ENCODE peak calls at places on chromosome 4, in nine cellular contexts. F is foreskin fibroblast, D is mucosa of descending colon, K is uterus, E is IMR-90, A is bronchial epithelial cell, Q is body of pancreas, V is WTC11, M is fibroblast of the aortic adventitia. L is an unnamed sample.

GRCh38 chr4:40327340-40327739 is 7.8 kb upstream of the CHRNA9 start:
- DNase-seq in F (no peak), D (peak), K (no peak), E (no peak), A (no peak), Q (no peak), V (no peak), M (no peak), L (no peak)

GRCh38 chr4:105620640-105621323 is 68.4 kb downstream of the ARHGEF38 start:
- DNase-seq in F (peak), D (no peak), K (no peak), E (peak), A (peak), Q (peak), V (no peak), M (peak), L (peak)

GRCh38 chr4:8534129-8534528 is 46.1 kb upstream of the GPR78 start:
- DNase-seq in F (no peak), D (peak), K (no peak), E (peak), A (peak), Q (peak), V (no peak), M (peak), L (no peak)

GRCh38 chr4:111880116-111880515 is 265.1 kb upstream of the FAM241A start:
- DNase-seq in F (no peak), D (no peak), K (no peak), E (no peak), A (no peak), Q (no peak), V (no peak), M (no peak), L (no peak)

GRCh38 chr4:158811704-158812103 is 42.9 kb downstream of the FNIP2 start:
- DNase-seq in F (peak), D (peak), K (no peak), E (no peak), A (peak), Q (no peak), V (no peak), M (no peak), L (no peak)

GRCh38 chr4:153572609-153573008 is 106.4 kb downstream of the TMEM131L start:
- DNase-seq in F (no peak), D (no peak), K (no peak), E (no peak), A (no peak), Q (no peak), V (no peak), M (no peak), L (no peak)

GRCh38 chr4:174255790-174256189 is 27.7 kb downstream of the FBXO8 start:
- DNase-seq in F (peak), D (no peak), K (no peak), E (peak), A (no peak), Q (no peak), V (no peak), M (peak), L (no peak)

GRCh38 chr4:15396157-15396800 is 31.6 kb upstream of the C1QTNF7 start:
- DNase-seq in F (peak), D (peak), K (no peak), E (peak), A (peak), Q (peak), V (peak), M (peak), L (peak)

GRCh38 chr4:95548738-95549245 is at the start of gene UNC5C:
- DNase-seq in F (peak), D (peak), K (peak), E (no peak), A (no peak), Q (peak), V (peak), M (peak), L (no peak)

GRCh38 chr4:153252122-153252521 is 47.9 kb downstream of the TRIM2 start:
- DNase-seq in F (no peak), D (no peak), K (no peak), E (no peak), A (no peak), Q (no peak), V (no peak), M (no peak), L (no peak)

GRCh38 chr4:40283968-40284367 is 51.2 kb upstream of the CHRNA9 start:
- DNase-seq in F (no peak), D (no peak), K (no peak), E (no peak), A (peak), Q (no peak), V (no peak), M (no peak), L (no peak)

GRCh38 chr4:130511776-130512175 is 1415.8 kb downstream of the C4orf33 start:
- DNase-seq in F (no peak), D (no peak), K (no peak), E (peak), A (no peak), Q (no peak), V (no peak), M (peak), L (no peak)

GRCh38 chr4:185950891-185951290 is 118.1 kb upstream of the TLR3 start:
- DNase-seq in F (peak), D (no peak), K (no peak), E (no peak), A (peak), Q (no peak), V (no peak), M (peak), L (no peak)

GRCh38 chr4:97720869-97721432 is 422.3 kb downstream of the STPG2 start:
- DNase-seq in F (no peak), D (peak), K (no peak), E (no peak), A (peak), Q (no peak), V (no peak), M (peak), L (no peak)

GRCh38 chr4:74944354-74944793 is 11.5 kb downstream of the PARM1 start:
- DNase-seq in F (no peak), D (peak), K (no peak), E (no peak), A (no peak), Q (peak), V (no peak), M (no peak), L (no peak)

GRCh38 chr4:74098628-74098995 is 383 bp downstream of the CXCL2 start:
- DNase-seq in F (peak), D (peak), K (peak), E (no peak), A (no peak), Q (no peak), V (peak), M (peak), L (no peak)

GRCh38 chr4:76718021-76718420 is 179.9 kb downstream of the SOWAHB start:
- DNase-seq in F (no peak), D (no peak), K (no peak), E (no peak), A (no peak), Q (no peak), V (no peak), M (no peak), L (no peak)

GRCh38 chr4:8171941-8172924 is 13.6 kb upstream of the ABLIM2 start:
- DNase-seq in F (peak), D (no peak), K (no peak), E (peak), A (no peak), Q (no peak), V (no peak), M (no peak), L (no peak)

GRCh38 chr4:13700196-13701140 is 72.9 kb upstream of the BOD1L1 start:
- DNase-seq in F (peak), D (no peak), K (no peak), E (peak), A (peak), Q (no peak), V (no peak), M (peak), L (peak)

GRCh38 chr4:24262084-24262483 is 322.3 kb downstream of the DHX15 start:
- DNase-seq in F (no peak), D (no peak), K (no peak), E (no peak), A (no peak), Q (peak), V (no peak), M (no peak), L (no peak)

GRCh38 chr4:70936200-70936787 is 34.1 kb downstream of the MOB1B start:
- DNase-seq in F (no peak), D (no peak), K (no peak), E (peak), A (no peak), Q (no peak), V (no peak), M (peak), L (no peak)

GRCh38 chr4:100087743-100088142 is 102.5 kb downstream of the DDIT4L start:
- DNase-seq in F (peak), D (no peak), K (no peak), E (peak), A (no peak), Q (no peak), V (no peak), M (peak), L (no peak)

GRCh38 chr4:103032575-103032974 is 13.1 kb upstream of the SLC9B1 start:
- DNase-seq in F (peak), D (peak), K (no peak), E (peak), A (peak), Q (peak), V (peak), M (peak), L (peak)

GRCh38 chr4:5037553-5038551 is 13.4 kb upstream of the STK32B start:
- DNase-seq in F (peak), D (peak), K (no peak), E (peak), A (peak), Q (no peak), V (no peak), M (peak), L (peak)

GRCh38 chr4:170030121-170030520 is 3.9 kb upstream of the MFAP3L start:
- DNase-seq in F (no peak), D (no peak), K (no peak), E (no peak), A (peak), Q (no peak), V (no peak), M (no peak), L (no peak)

GRCh38 chr4:170025523-170026252 is 507 bp downstream of the MFAP3L start:
- DNase-seq in F (peak), D (peak), K (peak), E (no peak), A (no peak), Q (peak), V (peak), M (peak), L (no peak)

GRCh38 chr4:170022211-170022610 is 4.0 kb downstream of the MFAP3L start:
- DNase-seq in F (no peak), D (no peak), K (no peak), E (no peak), A (no peak), Q (no peak), V (no peak), M (no peak), L (no peak)

GRCh38 chr4:170026253-170026991 is at the start of gene MFAP3L:
- DNase-seq in F (peak), D (peak), K (peak), E (peak), A (peak), Q (peak), V (peak), M (peak), L (peak)

GRCh38 chr4:170027181-170027829 is 1.1 kb upstream of the MFAP3L start:
- DNase-seq in F (peak), D (peak), K (peak), E (peak), A (peak), Q (peak), V (peak), M (peak), L (peak)
- TF ChIP-seq CTCF in F (no peak), D (no peak), K (peak), E (no peak), A (no peak), Q (no peak), V (no peak), M (no peak), L (no peak)

DNA sequence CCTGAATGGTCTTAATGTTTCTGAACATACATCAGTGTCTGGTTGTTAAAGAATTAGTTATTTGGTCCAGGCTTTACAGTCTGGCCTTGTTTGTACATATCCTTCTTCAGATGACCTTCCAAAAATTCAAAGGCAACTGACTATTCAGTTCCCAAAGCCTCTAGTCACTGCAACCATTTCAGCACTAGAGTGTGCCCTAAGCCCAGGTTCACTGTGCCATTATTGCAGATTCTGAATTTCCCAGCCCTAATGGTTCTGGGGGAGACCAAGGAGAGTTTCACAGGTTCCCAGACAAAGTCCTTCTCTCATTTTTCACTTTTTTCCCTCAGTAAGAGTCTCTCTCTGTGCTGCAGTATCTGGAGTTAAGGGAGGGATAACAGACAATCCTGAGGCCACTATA is 235.8 kb downstream of the TRAM1L1 start:
- DNase-seq in F (no peak), D (no peak), K (no peak), E (no peak), A (no peak), Q (no peak), V (no peak), M (no peak), L (no peak)
- TF ChIP-seq CTCF in F (no peak), D (no peak), K (no peak), E (no peak), A (no peak), Q (no peak), V (no peak), M (no peak), L (no peak)

GRCh38 chr4:36159208-36159607 is 85.1 kb downstream of the ARAP2 start:
- DNase-seq in F (no peak), D (no peak), K (no peak), E (no peak), A (no peak), Q (no peak), V (peak), M (no peak), L (no peak)
- TF ChIP-seq CTCF in F (no peak), D (no peak), K (no peak), E (no peak), A (no peak), Q (no peak), V (no peak), M (no peak), L (no peak)

GRCh38 chr4:20078644-20079043 is 173.1 kb upstream of the SLIT2 start:
- DNase-seq in F (no peak), D (no peak), K (no peak), E (no peak), A (no peak), Q (no peak), V (peak), M (no peak), L (no peak)

GRCh38 chr4:20074450-20074849 is 177.3 kb upstream of the SLIT2 start:
- DNase-seq in F (no peak), D (no peak), K (no peak), E (peak), A (no peak), Q (no peak), V (no peak), M (peak), L (no peak)

GRCh38 chr4:20075479-20075878 is 176.2 kb upstream of the SLIT2 start:
- DNase-seq in F (peak), D (no peak), K (no peak), E (peak), A (no peak), Q (no peak), V (no peak), M (peak), L (peak)
- TF ChIP-seq CTCF in F (no peak), D (no peak), K (no peak), E (peak), A (no peak), Q (no peak), V (no peak), M (peak), L (peak)

GRCh38 chr4:147596377-147596776 is 20.8 kb upstream of the TMEM184C start:
- DNase-seq in F (peak), D (peak), K (no peak), E (peak), A (peak), Q (no peak), V (no peak), M (no peak), L (peak)
- TF ChIP-seq CTCF in F (peak), D (no peak), K (no peak), E (peak), A (no peak), Q (no peak), V (no peak), M (no peak), L (peak)

GRCh38 chr4:22997358-22998224 is 304.9 kb downstream of the GBA3 start:
- DNase-seq in F (no peak), D (no peak), K (no peak), E (no peak), A (no peak), Q (no peak), V (no peak), M (no peak), L (no peak)

GRCh38 chr4:23001478-23001877 is 308.7 kb downstream of the GBA3 start:
- DNase-seq in F (no peak), D (no peak), K (no peak), E (no peak), A (no peak), Q (no peak), V (no peak), M (peak), L (no peak)

GRCh38 chr4:22999419-22999818 is 306.7 kb downstream of the GBA3 start:
- DNase-seq in F (no peak), D (no peak), K (no peak), E (no peak), A (no peak), Q (no peak), V (peak), M (no peak), L (no peak)
- TF ChIP-seq CTCF in F (no peak), D (no peak), K (no peak), E (no peak), A (no peak), Q (no peak), V (no peak), M (no peak), L (no peak)

DNA sequence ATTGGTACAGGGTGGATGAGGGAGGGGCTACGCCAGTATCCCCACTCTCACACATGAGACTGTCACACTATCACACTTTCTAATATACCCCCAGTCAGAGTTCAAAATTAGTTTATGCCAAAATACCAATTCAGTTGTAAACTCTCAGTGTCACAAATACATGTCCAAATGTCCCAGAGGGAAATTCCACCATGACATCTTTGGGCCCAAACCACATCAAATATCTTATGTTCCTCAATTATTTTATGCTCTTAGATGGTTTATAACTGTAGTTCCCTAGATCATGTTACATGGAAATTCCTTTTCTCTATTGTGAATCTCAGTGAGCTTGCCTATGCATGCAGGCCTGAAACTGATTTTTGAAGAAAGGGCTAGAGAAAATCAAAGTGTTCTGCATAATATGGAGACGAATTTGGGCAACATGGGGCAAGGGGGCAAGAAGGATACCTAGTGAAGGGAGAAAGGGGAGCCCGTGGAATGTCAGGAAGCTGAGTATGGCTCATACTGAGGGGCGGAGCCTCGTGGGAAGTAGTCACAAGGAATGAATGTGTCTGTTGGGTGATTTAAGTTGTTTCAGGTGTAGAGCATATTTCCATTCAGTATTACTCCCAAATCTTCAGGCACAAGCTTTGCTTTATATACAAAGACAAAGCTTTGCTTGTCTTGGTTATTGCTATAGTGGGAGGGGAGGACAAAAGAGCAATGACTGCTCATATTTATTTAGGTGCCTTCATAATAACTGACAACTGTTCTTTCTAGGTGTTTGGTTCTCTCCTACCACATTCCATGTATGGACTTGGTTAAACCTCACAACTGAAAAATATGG is 40.8 kb downstream of the CLNK start:
- DNase-seq in F (peak), D (no peak), K (no peak), E (peak), A (peak), Q (no peak), V (no peak), M (no peak), L (no peak)
- TF ChIP-seq CTCF in F (no peak), D (no peak), K (no peak), E (no peak), A (no peak), Q (no peak), V (no peak), M (no peak), L (no peak)

GRCh38 chr4:67333663-67334062 is 211.6 kb downstream of the CENPC start:
- DNase-seq in F (no peak), D (no peak), K (no peak), E (no peak), A (no peak), Q (no peak), V (no peak), M (peak), L (no peak)

GRCh38 chr4:67327245-67327860 is 217.9 kb downstream of the CENPC start:
- DNase-seq in F (peak), D (peak), K (peak), E (peak), A (peak), Q (peak), V (peak), M (peak), L (peak)

DNA sequence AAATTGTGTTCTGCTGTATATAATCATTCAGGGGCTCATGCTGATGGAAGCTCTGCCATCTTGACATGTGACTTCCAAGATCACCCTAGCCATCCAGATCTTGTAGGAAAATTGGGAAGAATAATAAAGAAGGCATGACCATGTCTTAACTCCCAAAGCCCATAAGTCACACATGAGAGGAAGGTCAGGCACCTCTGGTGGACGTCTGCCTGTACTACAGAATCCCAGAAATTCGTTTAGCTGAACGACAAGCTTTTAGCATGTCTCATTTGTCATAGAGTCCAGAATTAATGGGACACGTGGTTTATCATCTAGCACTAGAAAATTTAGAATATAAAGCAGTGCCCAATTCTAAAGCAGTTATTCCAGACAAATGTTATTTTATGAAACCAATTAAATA is 212.7 kb downstream of the CENPC start:
- DNase-seq in F (no peak), D (no peak), K (no peak), E (no peak), A (peak), Q (no peak), V (peak), M (no peak), L (peak)
- TF ChIP-seq CTCF in F (peak), D (no peak), K (no peak), E (peak), A (peak), Q (peak), V (peak), M (peak), L (peak)

DNA sequence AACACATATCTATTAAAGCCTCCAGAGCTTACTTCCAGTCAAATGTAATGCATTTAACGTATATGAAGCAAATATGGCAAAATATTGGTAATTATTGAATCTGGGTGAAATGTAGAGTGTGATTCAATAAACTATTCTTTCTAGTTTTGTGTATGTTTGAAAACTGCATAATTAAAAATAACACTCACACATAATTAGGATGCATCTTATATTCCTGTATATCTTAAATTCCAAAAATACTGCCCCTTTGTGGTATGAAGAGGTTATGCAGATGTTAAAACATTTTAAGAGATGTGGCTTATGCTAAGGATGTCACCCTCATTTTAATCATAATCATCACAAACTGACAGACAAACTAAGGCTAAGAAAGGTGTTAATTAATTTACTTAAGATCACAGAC is 182.9 kb downstream of the COX18 start:
- DNase-seq in F (peak), D (no peak), K (no peak), E (no peak), A (peak), Q (no peak), V (no peak), M (no peak), L (no peak)
- TF ChIP-seq CTCF in F (peak), D (no peak), K (no peak), E (peak), A (peak), Q (no peak), V (peak), M (peak), L (peak)

L was measured in HFFc6.